ENCODE peak calls at places on chromosomes 5 and 9, in five cellular contexts. E, D, G, W and H are unnamed samples.

GRCh38 chr5:79495311-79495710 is 18.6 kb downstream of the HOMER1 start:
- DNase-seq in E (no peak), D (no peak), G (peak), W (no peak), H (peak)

GRCh38 chr5:147339313-147339712 is 104.5 kb downstream of the STK32A start:
- DNase-seq in E (no peak), D (peak), G (no peak), W (no peak), H (no peak)

GRCh38 chr5:67244345-67244793 is 47.8 kb upstream of the CD180 start:
- DNase-seq in E (peak), D (peak), G (peak), W (no peak), H (no peak)

GRCh38 chr9:92146610-92147009 is 31.4 kb upstream of the SPTLC1 start:
- DNase-seq in E (peak), D (no peak), G (no peak), W (no peak), H (no peak)

GRCh38 chr9:37262410-37262809 is 142.0 kb downstream of the ZCCHC7 start:
- DNase-seq in E (peak), D (peak), G (peak), W (no peak), H (no peak)

GRCh38 chr5:11046160-11046559 is 285.1 kb upstream of the DAP start:
- DNase-seq in E (peak), D (peak), G (no peak), W (no peak), H (no peak)

GRCh38 chr9:87973791-87974292 is 491 bp downstream of the CDK20 start:
- DNase-seq in E (peak), D (peak), G (peak), W (no peak), H (no peak)

GRCh38 chr9:70602364-70603019 is 188.0 kb upstream of the KLF9 start:
- DNase-seq in E (peak), D (peak), G (peak), W (peak), H (peak)

GRCh38 chr5:5128766-5129165 is 11.4 kb upstream of the ADAMTS16 start:
- DNase-seq in E (no peak), D (no peak), G (no peak), W (no peak), H (no peak)

GRCh38 chr5:80033513-80033912 is 1.6 kb upstream of the THBS4 start:
- DNase-seq in E (no peak), D (no peak), G (no peak), W (no peak), H (no peak)

GRCh38 chr9:131187957-131188356 is 62.6 kb downstream of the NUP214 start:
- DNase-seq in E (no peak), D (no peak), G (no peak), W (no peak), H (no peak)

GRCh38 chr5:88602584-88602983 is 280.4 kb downstream of the MEF2C start:
- DNase-seq in E (no peak), D (peak), G (no peak), W (no peak), H (no peak)
- TF ChIP-seq CTCF in E (no peak), D (peak), G (no peak), W (peak), H (peak)

DNA sequence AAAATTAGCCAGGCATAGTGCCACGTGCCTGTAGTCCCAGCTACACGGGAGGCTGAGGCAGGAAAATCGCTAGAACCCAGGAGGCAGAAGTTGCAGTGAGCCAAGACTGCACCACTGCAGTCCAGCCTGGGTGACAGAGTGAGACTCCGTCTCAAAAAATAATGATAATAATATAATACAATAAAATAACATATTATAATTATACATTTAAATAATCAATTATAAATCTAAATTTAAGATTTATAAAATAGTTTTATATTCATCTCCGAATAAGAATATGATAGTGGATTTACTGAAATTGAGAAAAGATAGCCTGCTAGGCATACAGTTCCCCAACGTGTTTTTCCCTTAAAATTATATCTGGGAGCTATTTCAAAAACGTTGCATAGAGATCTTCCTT is 599.6 kb downstream of the CDH18 start:
- DNase-seq in E (no peak), D (no peak), G (no peak), W (no peak), H (no peak)
- H3K4me3 ChIP-seq in E (no peak), D (no peak), G (no peak), W (no peak), H (no peak)

GRCh38 chr5:169290895-169291294 is 10.0 kb downstream of the SLIT3 start:
- DNase-seq in E (no peak), D (no peak), G (no peak), W (no peak), H (no peak)

GRCh38 chr5:169288066-169288753 is 12.7 kb downstream of the SLIT3 start:
- DNase-seq in E (peak), D (no peak), G (no peak), W (no peak), H (no peak)

GRCh38 chr5:169291877-169292276 is 9.1 kb downstream of the SLIT3 start:
- DNase-seq in E (no peak), D (no peak), G (no peak), W (no peak), H (no peak)

GRCh38 chr5:169287529-169287928 is 13.4 kb downstream of the SLIT3 start:
- DNase-seq in E (no peak), D (no peak), G (no peak), W (no peak), H (no peak)

GRCh38 chr5:169289520-169289919 is 11.4 kb downstream of the SLIT3 start:
- DNase-seq in E (no peak), D (no peak), G (no peak), W (no peak), H (no peak)
- TF ChIP-seq CTCF in E (no peak), D (no peak), G (peak), W (peak), H (peak)

GRCh38 chr9:105296445-105296844 is 52.0 kb downstream of the SLC44A1 start:
- DNase-seq in E (no peak), D (no peak), G (no peak), W (no peak), H (no peak)
- H3K4me3 ChIP-seq in E (no peak), D (no peak), G (no peak), W (no peak), H (no peak)

GRCh38 chr5:16774806-16775205 is 158.0 kb upstream of the RETREG1 start:
- DNase-seq in E (no peak), D (no peak), G (no peak), W (no peak), H (no peak)

GRCh38 chr5:16773990-16774389 is 157.2 kb upstream of the RETREG1 start:
- DNase-seq in E (no peak), D (peak), G (no peak), W (no peak), H (no peak)

GRCh38 chr5:16777432-16777831 is 158.7 kb downstream of the MYO10 start:
- DNase-seq in E (no peak), D (no peak), G (no peak), W (no peak), H (no peak)

GRCh38 chr5:16782227-16782626 is 153.9 kb downstream of the MYO10 start:
- DNase-seq in E (no peak), D (no peak), G (no peak), W (no peak), H (no peak)

DNA sequence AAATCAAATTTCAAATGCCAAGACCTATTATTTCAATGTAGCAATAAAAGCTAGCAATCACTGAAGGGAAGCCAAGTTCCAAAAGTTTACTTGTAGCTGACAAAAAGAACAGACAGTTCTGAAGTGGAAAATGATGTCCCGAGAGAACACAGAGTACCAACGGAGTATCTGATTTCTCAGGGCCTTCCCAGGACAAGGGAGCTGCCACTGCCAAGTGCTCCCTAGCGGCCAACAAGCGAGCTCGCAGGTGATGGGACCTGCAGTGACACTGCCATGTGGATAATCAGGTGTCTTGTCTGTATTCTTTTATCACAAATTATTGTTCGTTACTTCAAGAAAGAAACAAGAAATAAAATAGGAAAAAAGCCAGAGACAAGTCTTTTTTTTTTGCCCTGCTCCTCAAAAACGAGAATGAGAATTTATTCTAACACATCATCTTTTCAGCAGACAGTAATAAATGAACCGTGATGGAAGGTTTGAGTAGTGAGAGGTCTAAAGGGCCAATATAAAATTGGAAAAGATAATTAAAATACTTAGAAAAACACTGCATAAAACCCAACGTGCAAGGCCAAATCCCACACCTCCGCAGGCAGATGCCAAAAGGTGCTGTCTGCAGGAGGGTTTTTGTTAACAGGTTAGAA is 159.4 kb downstream of the MYO10 start:
- DNase-seq in E (no peak), D (peak), G (peak), W (no peak), H (no peak)
- TF ChIP-seq CTCF in E (peak), D (peak), G (peak), W (no peak), H (no peak)

DNA sequence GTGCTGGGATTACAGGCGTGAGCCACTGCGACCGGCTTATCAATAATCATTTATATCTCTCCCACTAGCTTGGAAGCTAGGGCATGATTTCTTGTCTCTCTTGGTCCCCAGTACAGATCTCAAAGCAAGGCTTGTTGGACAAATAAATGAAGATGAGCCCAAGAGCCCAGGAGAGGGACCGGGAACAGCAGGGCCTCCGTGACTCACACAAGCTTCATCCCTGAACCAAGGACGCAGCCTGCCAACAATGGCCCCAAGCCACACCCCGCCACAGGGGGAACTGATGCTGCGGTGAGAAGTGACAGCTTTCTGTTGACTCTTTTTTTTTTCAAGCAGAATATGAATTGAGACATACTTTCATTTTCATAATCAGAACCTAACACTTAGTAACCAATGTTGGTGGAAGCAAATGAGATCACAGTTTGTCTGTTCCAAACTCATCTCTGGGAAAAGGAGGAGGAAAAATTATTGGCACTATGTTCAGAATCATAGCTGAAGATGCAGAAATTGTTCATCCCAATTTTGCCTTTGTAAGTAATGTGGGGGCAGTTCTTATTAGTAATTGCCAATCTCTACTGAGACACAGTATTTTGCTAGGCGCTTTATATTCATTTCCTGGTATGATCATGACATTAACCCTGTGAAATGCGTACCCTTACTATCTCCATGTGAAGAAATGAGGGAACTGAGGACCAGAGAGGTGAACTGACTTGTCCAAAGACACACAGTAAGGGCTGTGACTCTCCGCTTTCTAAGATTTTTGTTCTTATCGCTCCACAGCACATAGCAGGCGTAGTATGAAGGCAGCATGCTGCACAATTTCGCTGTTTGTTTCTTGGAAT is 6.6 kb upstream of the DUSP1 start:
- DNase-seq in E (peak), D (peak), G (peak), W (no peak), H (no peak)
- H3K4me3 ChIP-seq in E (peak), D (no peak), G (no peak), W (no peak), H (no peak)

DNA sequence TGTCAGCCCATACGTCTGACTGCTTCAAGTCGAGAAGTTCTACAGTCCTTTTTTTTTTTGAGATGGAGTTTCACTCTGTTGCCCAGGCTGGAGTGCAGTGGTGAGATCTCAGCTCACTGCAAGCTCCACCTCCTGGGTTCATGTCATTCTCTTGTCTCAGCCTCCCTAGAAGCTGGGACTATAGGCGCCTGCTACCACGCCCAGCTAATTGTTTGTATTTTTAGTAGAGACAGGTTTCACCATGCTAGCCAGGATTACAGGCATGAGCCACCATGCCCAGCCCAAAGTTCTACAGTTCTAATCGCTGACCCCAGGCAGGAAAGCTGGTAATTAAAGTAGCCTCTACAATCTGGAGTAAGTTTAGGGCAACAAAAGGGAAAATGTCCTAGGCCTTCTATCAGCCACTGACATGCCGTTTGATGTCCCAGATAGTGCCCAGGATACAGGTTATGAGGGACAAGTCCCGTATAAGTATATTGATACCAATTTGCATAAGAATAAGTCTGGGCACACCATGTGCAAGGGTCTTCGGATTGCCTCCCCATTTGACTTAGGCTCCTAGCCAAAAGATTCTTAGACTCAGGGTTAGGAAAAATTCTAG is 1110.8 kb downstream of the TAF11L14 start:
- DNase-seq in E (no peak), D (no peak), G (no peak), W (no peak), H (no peak)
- TF ChIP-seq CTCF in E (no peak), D (no peak), G (no peak), W (no peak), H (no peak)

GRCh38 chr9:100474082-100474949 is 1.4 kb downstream of the TMEFF1 start:
- DNase-seq in E (no peak), D (peak), G (peak), W (no peak), H (no peak)

GRCh38 chr9:100477221-100477620 is 4.3 kb downstream of the TMEFF1 start:
- DNase-seq in E (no peak), D (no peak), G (no peak), W (no peak), H (no peak)

GRCh38 chr9:100473271-100474081 is 527 bp downstream of the TMEFF1 start:
- DNase-seq in E (peak), D (peak), G (peak), W (no peak), H (no peak)

GRCh38 chr9:100472725-100473261 is at the start of gene TMEFF1:
- DNase-seq in E (no peak), D (peak), G (peak), W (no peak), H (no peak)

DNA sequence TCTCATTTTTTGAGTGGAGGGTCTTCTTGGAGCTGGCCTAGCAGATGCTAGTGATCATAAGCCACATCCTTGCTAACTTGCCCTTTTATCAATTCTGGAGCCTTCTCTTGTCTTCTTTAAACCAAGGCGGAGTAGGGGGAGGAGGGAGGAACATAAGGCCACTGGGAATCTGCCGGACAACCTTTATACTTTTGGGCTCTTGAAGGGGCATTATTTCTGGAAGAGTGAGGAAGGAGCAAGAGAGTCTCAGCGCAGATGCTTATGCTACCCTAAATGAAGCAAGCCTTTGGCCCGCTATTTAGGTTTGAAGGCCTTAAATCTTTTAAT is 2.0 kb downstream of the TMEFF1 start:
- DNase-seq in E (no peak), D (no peak), G (no peak), W (no peak), H (no peak)
- H3K4me3 ChIP-seq in E (no peak), D (peak), G (no peak), W (no peak), H (no peak)

GRCh38 chr9:98117984-98118639 is 910 bp downstream of the TRIM14 start:
- DNase-seq in E (no peak), D (peak), G (peak), W (no peak), H (no peak)
- TF ChIP-seq CTCF in E (no peak), D (peak), G (no peak), W (peak), H (peak)